ENCODE peak calls at places on chromosome 5, in seven cellular contexts. One of them, this sample, is unnamed.

GRCh38 chr5:133415906-133416305 is 196.4 kb downstream of the FSTL4 start:
- DNase-seq in spleen: no peak
- DNase-seq in esophagus squamous epithelium: no peak
- DNase-seq in CD8-positive, alpha-beta T cell: no peak
- DNase-seq in gastrocnemius medialis: no peak
- DNase-seq in right lobe of liver: no peak
- DNase-seq in CD4-positive, alpha-beta T cell: no peak
- DNase-seq in this sample: no peak

GRCh38 chr5:179858241-179858585 is 404 bp downstream of the MRNIP start:
- DNase-seq in spleen: peak; percentile 89
- DNase-seq in esophagus squamous epithelium: no peak
- DNase-seq in CD8-positive, alpha-beta T cell: peak; percentile 53
- DNase-seq in gastrocnemius medialis: no peak
- DNase-seq in right lobe of liver: peak; percentile 56
- DNase-seq in CD4-positive, alpha-beta T cell: peak; percentile 29
- DNase-seq in this sample: peak; percentile 57

GRCh38 chr5:2187156-2187555 is 304.4 kb upstream of the IRX4 start:
- DNase-seq in spleen: no peak
- DNase-seq in esophagus squamous epithelium: no peak
- DNase-seq in CD8-positive, alpha-beta T cell: no peak
- DNase-seq in gastrocnemius medialis: no peak
- DNase-seq in right lobe of liver: no peak
- DNase-seq in CD4-positive, alpha-beta T cell: no peak
- DNase-seq in this sample: no peak

GRCh38 chr5:15914603-15915002 is 265.0 kb downstream of the MARCHF11 start:
- DNase-seq in spleen: no peak
- DNase-seq in esophagus squamous epithelium: no peak
- DNase-seq in CD8-positive, alpha-beta T cell: no peak
- DNase-seq in gastrocnemius medialis: no peak
- DNase-seq in right lobe of liver: no peak
- DNase-seq in CD4-positive, alpha-beta T cell: no peak
- DNase-seq in this sample: no peak

GRCh38 chr5:123670981-123671557 is 159.1 kb downstream of the CSNK1G3 start:
- DNase-seq in spleen: no peak
- DNase-seq in esophagus squamous epithelium: no peak
- DNase-seq in CD8-positive, alpha-beta T cell: peak; percentile 33
- DNase-seq in gastrocnemius medialis: peak; percentile 18
- DNase-seq in right lobe of liver: no peak
- DNase-seq in CD4-positive, alpha-beta T cell: peak; percentile 16
- DNase-seq in this sample: no peak

GRCh38 chr5:135944967-135945560 is 9.7 kb downstream of the LECT2 start:
- DNase-seq in spleen: no peak
- DNase-seq in esophagus squamous epithelium: no peak
- DNase-seq in CD8-positive, alpha-beta T cell: peak; percentile 7
- DNase-seq in gastrocnemius medialis: peak; percentile 26
- DNase-seq in right lobe of liver: no peak
- DNase-seq in CD4-positive, alpha-beta T cell: no peak
- DNase-seq in this sample: no peak

GRCh38 chr5:80152778-80153177 is 103.1 kb downstream of the SERINC5 start:
- DNase-seq in spleen: no peak
- DNase-seq in esophagus squamous epithelium: no peak
- DNase-seq in CD8-positive, alpha-beta T cell: no peak
- DNase-seq in gastrocnemius medialis: no peak
- DNase-seq in right lobe of liver: no peak
- DNase-seq in CD4-positive, alpha-beta T cell: no peak
- DNase-seq in this sample: no peak

GRCh38 chr5:94337617-94338016 is 280.8 kb downstream of the KIAA0825 start:
- DNase-seq in spleen: no peak
- DNase-seq in esophagus squamous epithelium: no peak
- DNase-seq in CD8-positive, alpha-beta T cell: no peak
- DNase-seq in gastrocnemius medialis: no peak
- DNase-seq in right lobe of liver: no peak
- DNase-seq in CD4-positive, alpha-beta T cell: no peak
- DNase-seq in this sample: no peak

GRCh38 chr5:148379340-148379739 is 4.4 kb upstream of the FBXO38 start:
- DNase-seq in spleen: no peak
- DNase-seq in esophagus squamous epithelium: no peak
- DNase-seq in CD8-positive, alpha-beta T cell: no peak
- DNase-seq in gastrocnemius medialis: no peak
- DNase-seq in right lobe of liver: no peak
- DNase-seq in CD4-positive, alpha-beta T cell: no peak
- DNase-seq in this sample: no peak

GRCh38 chr5:39186289-39186688 is 33.1 kb downstream of the FYB1 start:
- DNase-seq in spleen: no peak
- DNase-seq in esophagus squamous epithelium: no peak
- DNase-seq in CD8-positive, alpha-beta T cell: no peak
- DNase-seq in gastrocnemius medialis: no peak
- DNase-seq in right lobe of liver: no peak
- DNase-seq in CD4-positive, alpha-beta T cell: no peak
- DNase-seq in this sample: no peak

GRCh38 chr5:178382689-178383276 is 150.2 kb upstream of the PHYKPL start:
- DNase-seq in spleen: peak; percentile 59
- DNase-seq in esophagus squamous epithelium: no peak
- DNase-seq in CD8-positive, alpha-beta T cell: no peak
- DNase-seq in gastrocnemius medialis: no peak
- DNase-seq in right lobe of liver: no peak
- DNase-seq in CD4-positive, alpha-beta T cell: no peak
- DNase-seq in this sample: no peak

GRCh38 chr5:35002459-35002858 is 45.3 kb downstream of the AGXT2 start:
- DNase-seq in spleen: no peak
- DNase-seq in esophagus squamous epithelium: no peak
- DNase-seq in CD8-positive, alpha-beta T cell: no peak
- DNase-seq in gastrocnemius medialis: no peak
- DNase-seq in right lobe of liver: no peak
- DNase-seq in CD4-positive, alpha-beta T cell: no peak
- DNase-seq in this sample: no peak

GRCh38 chr5:94870496-94871214 is 252.2 kb downstream of the SLF1 start:
- DNase-seq in spleen: no peak
- DNase-seq in esophagus squamous epithelium: no peak
- DNase-seq in CD8-positive, alpha-beta T cell: no peak
- DNase-seq in gastrocnemius medialis: no peak
- DNase-seq in right lobe of liver: no peak
- DNase-seq in CD4-positive, alpha-beta T cell: no peak
- DNase-seq in this sample: no peak

GRCh38 chr5:541888-542692 is 17.8 kb upstream of the SLC9A3 start:
- DNase-seq in spleen: peak; percentile 68
- DNase-seq in esophagus squamous epithelium: no peak
- DNase-seq in CD8-positive, alpha-beta T cell: peak; percentile 4
- DNase-seq in gastrocnemius medialis: no peak
- DNase-seq in right lobe of liver: peak; percentile 14
- DNase-seq in CD4-positive, alpha-beta T cell: peak; percentile 2
- DNase-seq in this sample: peak; percentile 29

GRCh38 chr5:111694183-111694582 is 62.8 kb downstream of the NREP start:
- DNase-seq in spleen: no peak
- DNase-seq in esophagus squamous epithelium: no peak
- DNase-seq in CD8-positive, alpha-beta T cell: no peak
- DNase-seq in gastrocnemius medialis: no peak
- DNase-seq in right lobe of liver: no peak
- DNase-seq in CD4-positive, alpha-beta T cell: no peak
- DNase-seq in this sample: no peak

GRCh38 chr5:77167695-77168111 is 42.8 kb upstream of the PDE8B start:
- DNase-seq in spleen: no peak
- DNase-seq in esophagus squamous epithelium: no peak
- DNase-seq in CD8-positive, alpha-beta T cell: no peak
- DNase-seq in gastrocnemius medialis: no peak
- DNase-seq in right lobe of liver: no peak
- DNase-seq in CD4-positive, alpha-beta T cell: no peak
- DNase-seq in this sample: no peak

GRCh38 chr5:10295619-10296326 is 11.9 kb downstream of the CMBL start:
- DNase-seq in spleen: peak; percentile 27
- DNase-seq in esophagus squamous epithelium: no peak
- DNase-seq in CD8-positive, alpha-beta T cell: no peak
- DNase-seq in gastrocnemius medialis: no peak
- DNase-seq in right lobe of liver: no peak
- DNase-seq in CD4-positive, alpha-beta T cell: no peak
- DNase-seq in this sample: no peak

GRCh38 chr5:55177078-55177477 is 4.1 kb upstream of the CDC20B start:
- DNase-seq in spleen: no peak
- DNase-seq in esophagus squamous epithelium: no peak
- DNase-seq in CD8-positive, alpha-beta T cell: no peak
- DNase-seq in gastrocnemius medialis: no peak
- DNase-seq in right lobe of liver: no peak
- DNase-seq in CD4-positive, alpha-beta T cell: no peak
- DNase-seq in this sample: no peak

GRCh38 chr5:127801751-127802476 is 98.7 kb downstream of the CCDC192 start:
- DNase-seq in spleen: no peak
- DNase-seq in esophagus squamous epithelium: no peak
- DNase-seq in CD8-positive, alpha-beta T cell: no peak
- DNase-seq in gastrocnemius medialis: no peak
- DNase-seq in right lobe of liver: no peak
- DNase-seq in CD4-positive, alpha-beta T cell: no peak
- DNase-seq in this sample: no peak

GRCh38 chr5:172187118-172188032 is 649 bp downstream of the STK10 start:
- DNase-seq in spleen: peak; percentile 94
- DNase-seq in esophagus squamous epithelium: no peak
- DNase-seq in CD8-positive, alpha-beta T cell: peak; percentile 74
- DNase-seq in gastrocnemius medialis: no peak
- DNase-seq in right lobe of liver: peak; percentile 68
- DNase-seq in CD4-positive, alpha-beta T cell: peak; percentile 72
- DNase-seq in this sample: peak; percentile 79

DNA sequence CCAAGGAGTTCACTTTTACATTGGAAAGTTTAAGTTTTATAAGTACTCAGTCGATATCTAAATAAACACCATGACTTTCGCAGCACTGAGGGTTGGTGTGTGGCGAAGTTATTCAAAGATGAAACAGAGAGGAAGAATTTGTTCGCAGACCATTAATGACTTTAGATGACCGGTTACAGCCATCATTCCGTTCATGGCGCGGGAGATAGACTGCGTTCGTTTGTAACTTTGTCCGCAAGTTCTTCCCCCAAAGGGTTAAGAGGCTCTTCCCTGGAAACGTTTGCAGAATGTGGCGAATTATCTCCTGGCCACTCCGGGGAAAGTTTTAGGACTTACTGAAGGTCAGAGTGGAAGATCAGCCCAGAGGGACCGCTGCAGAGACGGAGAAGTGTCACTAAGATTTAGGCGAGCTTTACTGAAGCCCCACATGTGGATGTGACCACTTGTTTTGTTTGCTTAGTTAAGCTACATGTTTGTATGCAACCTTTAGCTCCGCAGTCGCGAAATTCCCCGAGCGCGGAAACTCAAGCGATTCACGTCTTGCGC is 2.2 kb upstream of the FOXD1 start:
- DNase-seq in spleen: no peak
- DNase-seq in esophagus squamous epithelium: no peak
- DNase-seq in CD8-positive, alpha-beta T cell: peak; percentile 6
- DNase-seq in gastrocnemius medialis: no peak
- DNase-seq in right lobe of liver: no peak
- DNase-seq in CD4-positive, alpha-beta T cell: no peak
- DNase-seq in this sample: no peak
- H3K27me3 ChIP-seq in spleen: peaks cover 73% of the 10 kb centered on the region
- H3K27me3 ChIP-seq in esophagus squamous epithelium: peaks cover 45% of the 10 kb centered on the region
- H3K27me3 ChIP-seq in CD8-positive, alpha-beta T cell: peaks cover 61% of the 10 kb centered on the region
- H3K27me3 ChIP-seq in gastrocnemius medialis: peaks cover 70% of the 10 kb centered on the region
- H3K27me3 ChIP-seq in right lobe of liver: peaks cover 20% of the 10 kb centered on the region
- H3K27me3 ChIP-seq in CD4-positive, alpha-beta T cell: peaks cover 78% of the 10 kb centered on the region
- H3K27me3 ChIP-seq in this sample: peaks cover 84% of the 10 kb centered on the region

GRCh38 chr5:164048527-164048926 is 543.1 kb downstream of the MAT2B start:
- DNase-seq in spleen: no peak
- DNase-seq in esophagus squamous epithelium: no peak
- DNase-seq in CD8-positive, alpha-beta T cell: no peak
- DNase-seq in gastrocnemius medialis: no peak
- DNase-seq in right lobe of liver: no peak
- DNase-seq in CD4-positive, alpha-beta T cell: no peak
- DNase-seq in this sample: no peak
- TF ChIP-seq CTCF in spleen: no peak
- TF ChIP-seq CTCF in esophagus squamous epithelium: no peak
- TF ChIP-seq CTCF in CD8-positive, alpha-beta T cell: no peak
- TF ChIP-seq CTCF in gastrocnemius medialis: no peak
- TF ChIP-seq CTCF in right lobe of liver: no peak
- TF ChIP-seq CTCF in CD4-positive, alpha-beta T cell: no peak
- TF ChIP-seq CTCF in this sample: no peak

GRCh38 chr5:16974981-16975380 is 38.9 kb upstream of the MYO10 start:
- DNase-seq in spleen: no peak
- DNase-seq in esophagus squamous epithelium: no peak
- DNase-seq in CD8-positive, alpha-beta T cell: no peak
- DNase-seq in gastrocnemius medialis: no peak
- DNase-seq in right lobe of liver: no peak
- DNase-seq in CD4-positive, alpha-beta T cell: no peak
- DNase-seq in this sample: no peak
- H3K27me3 ChIP-seq in spleen: no peaks in the 10 kb centered on the region
- H3K27me3 ChIP-seq in esophagus squamous epithelium: no peaks in the 10 kb centered on the region
- H3K27me3 ChIP-seq in CD8-positive, alpha-beta T cell: no peaks in the 10 kb centered on the region
- H3K27me3 ChIP-seq in gastrocnemius medialis: no peaks in the 10 kb centered on the region
- H3K27me3 ChIP-seq in right lobe of liver: no peaks in the 10 kb centered on the region
- H3K27me3 ChIP-seq in CD4-positive, alpha-beta T cell: no peaks in the 10 kb centered on the region
- H3K27me3 ChIP-seq in this sample: no peaks in the 10 kb centered on the region

GRCh38 chr5:154189819-154190651 is 498 bp upstream of the GALNT10 start:
- DNase-seq in spleen: peak; percentile 98
- DNase-seq in esophagus squamous epithelium: peak; percentile 58
- DNase-seq in CD8-positive, alpha-beta T cell: peak; percentile 82
- DNase-seq in gastrocnemius medialis: peak; percentile 74
- DNase-seq in right lobe of liver: peak; percentile 89
- DNase-seq in CD4-positive, alpha-beta T cell: peak; percentile 74
- DNase-seq in this sample: peak; percentile 93
- TF ChIP-seq CTCF in spleen: peak; percentile 60
- TF ChIP-seq CTCF in esophagus squamous epithelium: peak; percentile 36
- TF ChIP-seq CTCF in CD8-positive, alpha-beta T cell: peak; percentile 57
- TF ChIP-seq CTCF in gastrocnemius medialis: peak; percentile 54
- TF ChIP-seq CTCF in right lobe of liver: peak; percentile 34
- TF ChIP-seq CTCF in CD4-positive, alpha-beta T cell: peak; percentile 65
- TF ChIP-seq CTCF in this sample: peak; percentile 53

GRCh38 chr5:72245517-72246238 is 74.4 kb downstream of the MRPS27 start:
- DNase-seq in spleen: no peak
- DNase-seq in esophagus squamous epithelium: no peak
- DNase-seq in CD8-positive, alpha-beta T cell: no peak
- DNase-seq in gastrocnemius medialis: no peak
- DNase-seq in right lobe of liver: no peak
- DNase-seq in CD4-positive, alpha-beta T cell: no peak
- DNase-seq in this sample: no peak

GRCh38 chr5:72248352-72249032 is 71.5 kb downstream of the MRPS27 start:
- DNase-seq in spleen: no peak
- DNase-seq in esophagus squamous epithelium: no peak
- DNase-seq in CD8-positive, alpha-beta T cell: no peak
- DNase-seq in gastrocnemius medialis: peak; percentile 38
- DNase-seq in right lobe of liver: peak; percentile 17
- DNase-seq in CD4-positive, alpha-beta T cell: no peak
- DNase-seq in this sample: no peak

GRCh38 chr5:72246954-72247442 is 73.0 kb downstream of the MRPS27 start:
- DNase-seq in spleen: no peak
- DNase-seq in esophagus squamous epithelium: no peak
- DNase-seq in CD8-positive, alpha-beta T cell: no peak
- DNase-seq in gastrocnemius medialis: no peak
- DNase-seq in right lobe of liver: no peak
- DNase-seq in CD4-positive, alpha-beta T cell: no peak
- DNase-seq in this sample: no peak

GRCh38 chr5:72244862-72245371 is 75.1 kb downstream of the MRPS27 start:
- DNase-seq in spleen: no peak
- DNase-seq in esophagus squamous epithelium: no peak
- DNase-seq in CD8-positive, alpha-beta T cell: no peak
- DNase-seq in gastrocnemius medialis: no peak
- DNase-seq in right lobe of liver: no peak
- DNase-seq in CD4-positive, alpha-beta T cell: no peak
- DNase-seq in this sample: no peak

GRCh38 chr5:72246239-72246580 is 73.8 kb downstream of the MRPS27 start:
- DNase-seq in spleen: no peak
- DNase-seq in esophagus squamous epithelium: no peak
- DNase-seq in CD8-positive, alpha-beta T cell: no peak
- DNase-seq in gastrocnemius medialis: no peak
- DNase-seq in right lobe of liver: no peak
- DNase-seq in CD4-positive, alpha-beta T cell: no peak
- DNase-seq in this sample: no peak
- H3K27me3 ChIP-seq in spleen: no peaks in the 10 kb centered on the region
- H3K27me3 ChIP-seq in esophagus squamous epithelium: no peaks in the 10 kb centered on the region
- H3K27me3 ChIP-seq in CD8-positive, alpha-beta T cell: no peaks in the 10 kb centered on the region
- H3K27me3 ChIP-seq in gastrocnemius medialis: no peaks in the 10 kb centered on the region
- H3K27me3 ChIP-seq in right lobe of liver: no peaks in the 10 kb centered on the region
- H3K27me3 ChIP-seq in CD4-positive, alpha-beta T cell: no peaks in the 10 kb centered on the region
- H3K27me3 ChIP-seq in this sample: no peaks in the 10 kb centered on the region